ENCODE peak calls at places on chromosomes 7 and 10, in nine cellular contexts. J is NCI-H774, M is AG08395, D is iPS-NIHi11, B is Right ventricle myocardium inferior, Y is caudate nucleus, K is GF-D8, W is ELR, T is NCI-H510A treated with DMSO at 0.1 percent for 48 hours. P is an unnamed sample.

GRCh38 chr7:137606061-137606674 is 240.6 kb downstream of the DGKI start:
- DNase-seq in J (no peak), M (peak; percentile 39), D (no peak), B (no peak), Y (no peak), K (no peak), W (peak; percentile 72), T (peak; percentile 17), P (no peak)

GRCh38 chr10:92242910-92243671 is 47.8 kb downstream of the CPEB3 start:
- DNase-seq in J (peak; percentile 14), M (peak; percentile 20), D (peak; percentile 75), B (no peak), Y (peak; percentile 40), K (peak; percentile 60), W (no peak), T (peak; percentile 81), P (peak; percentile 53)

GRCh38 chr10:26556756-26557640 is 118.9 kb downstream of the APBB1IP start:
- DNase-seq in J (peak; percentile 66), M (peak; percentile 66), D (peak; percentile 63), B (no peak), Y (no peak), K (peak; percentile 28), W (peak; percentile 69), T (no peak), P (peak; percentile 68)

GRCh38 chr10:1378473-1378872 is 322.3 kb downstream of the WDR37 start:
- DNase-seq in J (no peak), M (no peak), D (no peak), B (no peak), Y (no peak), K (no peak), W (no peak), T (no peak), P (peak; percentile 5)

GRCh38 chr10:104330168-104331117 is 7.8 kb downstream of the ITPRIP start:
- DNase-seq in J (no peak), M (peak; percentile 71), D (no peak), B (no peak), Y (no peak), K (no peak), W (peak; percentile 80), T (no peak), P (no peak)

GRCh38 chr7:45457591-45457990 is 116.6 kb upstream of the ADCY1 start:
- DNase-seq in J (peak; percentile 85), M (no peak), D (no peak), B (no peak), Y (no peak), K (no peak), W (no peak), T (no peak), P (peak; percentile 39)

GRCh38 chr7:158096582-158096981 is 491.0 kb downstream of the PTPRN2 start:
- DNase-seq in J (no peak), M (no peak), D (no peak), B (no peak), Y (no peak), K (no peak), W (no peak), T (no peak), P (no peak)

GRCh38 chr10:122734266-122734665 is 34.6 kb upstream of the C10orf120 start:
- DNase-seq in J (no peak), M (no peak), D (no peak), B (no peak), Y (no peak), K (no peak), W (no peak), T (no peak), P (no peak)

GRCh38 chr10:112967200-112967599 is 17.2 kb downstream of the TCF7L2 start:
- DNase-seq in J (no peak), M (peak; percentile 60), D (no peak), B (no peak), Y (no peak), K (no peak), W (peak; percentile 80), T (no peak), P (no peak)

GRCh38 chr10:130213286-130214080 is 77.3 kb downstream of the GLRX3 start:
- DNase-seq in J (no peak), M (no peak), D (no peak), B (no peak), Y (no peak), K (no peak), W (no peak), T (no peak), P (no peak)

P was measured in D341Med.